ENCODE peak calls at places on chromosomes 7 and 10, in six cellular contexts. W is frontal cortex, I is BE2C, D is HCEC 1CT, H is choroid plexus epithelial cell, Z is SK-N-SH. C is an unnamed sample.

GRCh38 chr7:139094030-139094429 is 15.5 kb downstream of the ZC3HAV1 start:
- DNase-seq in W (no peak), I (no peak), D (no peak), H (no peak), Z (no peak), C (no peak)

GRCh38 chr7:140674356-140674800 is 1.6 kb downstream of the ADCK2 start:
- DNase-seq in W (no peak), I (no peak), D (no peak), H (no peak), Z (no peak), C (no peak)

GRCh38 chr10:77843264-77843663 is 83.3 kb downstream of the DLG5 start:
- DNase-seq in W (no peak), I (no peak), D (no peak), H (no peak), Z (peak; percentile 51), C (no peak)

GRCh38 chr10:9331583-9332008 is 1277.1 kb downstream of the GATA3 start:
- DNase-seq in W (peak; percentile 12), I (no peak), D (peak; percentile 56), H (peak; percentile 80), Z (peak; percentile 56), C (peak; percentile 60)

GRCh38 chr10:22803201-22803895 is 89.0 kb upstream of the PIP4K2A start:
- DNase-seq in W (no peak), I (no peak), D (peak; percentile 62), H (peak; percentile 66), Z (no peak), C (peak; percentile 61)

GRCh38 chr10:125026974-125027735 is 85.2 kb downstream of the ZRANB1 start:
- DNase-seq in W (no peak), I (no peak), D (no peak), H (no peak), Z (no peak), C (no peak)

GRCh38 chr10:18822156-18822555 is 162.9 kb downstream of the ARL5B start:
- DNase-seq in W (no peak), I (no peak), D (no peak), H (peak; percentile 59), Z (no peak), C (no peak)

GRCh38 chr10:78312197-78313046 is 278.8 kb downstream of the RPS24 start:
- DNase-seq in W (no peak), I (no peak), D (no peak), H (peak; percentile 12), Z (no peak), C (peak; percentile 33)

GRCh38 chr10:38038107-38038931 is 27.8 kb downstream of the ZNF33A start:
- DNase-seq in W (no peak), I (no peak), D (no peak), H (peak; percentile 49), Z (no peak), C (no peak)

GRCh38 chr7:70072220-70072619 is 473.9 kb downstream of the AUTS2 start:
- DNase-seq in W (no peak), I (no peak), D (no peak), H (peak; percentile 61), Z (no peak), C (no peak)